ENCODE peak calls at places on chromosomes 16 and 17, in four cellular contexts. U is GM12878, M is K562, E is SK-N-SH. Z is an unnamed sample.

GRCh38 chr17:71331754-71332153 is 789.1 kb upstream of the SOX9 start:
- DNase-seq in U (no peak), M (no peak), E (no peak), Z (no peak)

GRCh38 chr16:77594798-77595625 is 127.3 kb upstream of the NUDT7 start:
- DNase-seq in E (no peak), M (no peak), U (no peak), Z (no peak)

GRCh38 chr16:48907906-48908634 is 298.1 kb upstream of the N4BP1 start:
- DNase-seq in M (no peak), E (no peak), U (peak; percentile 39), Z (no peak)

GRCh38 chr17:44830359-44831269 is 527 bp upstream of the GJC1 start:
- DNase-seq in U (no peak), E (no peak), M (no peak), Z (peak; percentile 65)

GRCh38 chr17:71163121-71163812 is 957.6 kb upstream of the SOX9 start:
- DNase-seq in E (no peak), M (no peak), U (no peak), Z (no peak)

GRCh38 chr16:72302352-72302751 is 130.4 kb upstream of the PMFBP1 start:
- DNase-seq in M (no peak), U (no peak), E (no peak), Z (no peak)

GRCh38 chr17:72710834-72711233 is 381.7 kb downstream of the SLC39A11 start:
- DNase-seq in U (no peak), M (no peak), E (no peak), Z (no peak)

GRCh38 chr16:867421-868385 is 67.2 kb upstream of the GNG13 start:
- DNase-seq in U (no peak), M (no peak), E (no peak), Z (no peak)

GRCh38 chr16:8103649-8104289 is 486.5 kb downstream of the TMEM114 start:
- DNase-seq in M (no peak), U (no peak), E (no peak), Z (no peak)

GRCh38 chr17:74547736-74548135 is 1.8 kb upstream of the CD300C start:
- DNase-seq in M (no peak), E (no peak), U (no peak), Z (no peak)

GRCh38 chr17:39704821-39705551 is 5.1 kb downstream of the ERBB2 start:
- DNase-seq in M (no peak), U (no peak), E (no peak), Z (peak; percentile 38)

GRCh38 chr17:44170499-44171201 is at the start of gene ASB16:
- DNase-seq in U (no peak), E (peak; percentile 48), M (no peak), Z (peak; percentile 28)

GRCh38 chr16:14449790-14450463 is 180.1 kb downstream of the PARN start:
- DNase-seq in U (no peak), M (no peak), E (no peak), Z (no peak)

GRCh38 chr17:83079340-83079747 is at the start of gene METRNL:
- DNase-seq in M (peak; percentile 88), E (peak; percentile 99), U (no peak), Z (peak; percentile 64)

GRCh38 chr17:76995352-76996105 is 127.3 kb downstream of the MGAT5B start:
- DNase-seq in E (no peak), M (no peak), U (no peak), Z (peak; percentile 42)

GRCh38 chr16:69440236-69440635 is 15.8 kb downstream of the CYB5B start:
- DNase-seq in M (no peak), E (no peak), U (no peak), Z (no peak)

GRCh38 chr17:12673788-12674187 is 8.1 kb downstream of the MYOCD start:
- DNase-seq in M (no peak), E (no peak), U (no peak), Z (no peak)

GRCh38 chr16:64309398-64310110 is 812.3 kb downstream of the CDH11 start:
- DNase-seq in E (no peak), U (no peak), M (no peak), Z (no peak)

GRCh38 chr16:64308721-64309120 is 813.1 kb downstream of the CDH11 start:
- DNase-seq in E (no peak), U (no peak), M (no peak), Z (no peak)

GRCh38 chr16:64305663-64306062 is 816.2 kb downstream of the CDH11 start:
- DNase-seq in E (no peak), M (no peak), U (no peak), Z (no peak)

GRCh38 chr16:64304376-64304775 is 817.5 kb downstream of the CDH11 start:
- DNase-seq in U (no peak), E (no peak), M (no peak), Z (no peak)

DNA sequence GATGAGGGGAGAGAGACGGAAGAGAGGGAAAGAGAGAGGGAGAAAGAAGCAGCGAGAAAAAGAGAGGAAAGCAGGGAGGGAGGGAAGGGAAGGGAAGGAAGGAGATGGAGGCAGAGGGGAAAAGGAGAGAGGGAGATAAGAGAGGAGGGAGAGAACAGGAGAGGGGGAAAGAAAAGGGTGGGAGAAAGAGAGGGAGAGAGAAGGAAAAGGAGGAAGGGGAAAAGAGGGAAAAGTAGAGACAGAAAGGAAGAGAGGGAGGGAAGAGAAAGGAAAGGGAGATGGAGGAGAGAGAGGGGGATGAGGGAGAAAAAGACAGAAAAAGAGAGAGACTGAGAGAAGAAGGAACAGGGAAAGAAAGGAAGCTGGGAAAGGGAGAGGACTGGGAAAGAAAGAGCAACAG is 814.4 kb downstream of the CDH11 start:
- DNase-seq in U (no peak), M (no peak), E (no peak), Z (no peak)
- TF ChIP-seq USF1 in U (no peak), M (no peak), E (no peak), Z (no peak)

GRCh38 chr17:79530361-79531105 is 80.3 kb downstream of the RBFOX3 start:
- DNase-seq in U (no peak), M (no peak), E (no peak), Z (no peak)
- TF ChIP-seq USF1 in U (no peak), M (no peak), E (no peak), Z (no peak)

GRCh38 chr17:67412057-67412456 is 35.0 kb downstream of the PITPNC1 start:
- DNase-seq in U (no peak), E (no peak), M (no peak), Z (no peak)
- TF ChIP-seq USF1 in U (no peak), E (no peak), M (no peak), Z (no peak)

GRCh38 chr17:17186051-17186450 is 20.1 kb downstream of the PLD6 start:
- DNase-seq in M (no peak), U (no peak), E (no peak), Z (no peak)
- TF ChIP-seq USF1 in M (no peak), U (no peak), E (no peak), Z (no peak)

GRCh38 chr16:58492066-58492465 is 7.9 kb upstream of the NDRG4 start:
- DNase-seq in U (no peak), E (no peak), M (no peak), Z (no peak)
- TF ChIP-seq USF1 in U (no peak), E (no peak), M (no peak), Z (no peak)

GRCh38 chr16:22300427-22301071 is 3.3 kb downstream of the POLR3E start:
- DNase-seq in E (peak; percentile 76), U (no peak), M (peak; percentile 17), Z (peak; percentile 57)

GRCh38 chr16:22296225-22297113 is 740 bp upstream of the POLR3E start:
- DNase-seq in E (no peak), M (no peak), U (peak; percentile 94), Z (no peak)

GRCh38 chr16:22297114-22297870 is at the start of gene POLR3E:
- DNase-seq in M (peak; percentile 95), E (peak; percentile 96), U (no peak), Z (peak; percentile 99)

GRCh38 chr16:22297871-22298733 is 893 bp downstream of the POLR3E start:
- DNase-seq in M (no peak), E (peak; percentile 79), U (peak; percentile 93), Z (peak; percentile 72)

GRCh38 chr16:22299036-22299435 is 1.8 kb downstream of the POLR3E start:
- DNase-seq in U (no peak), E (no peak), M (no peak), Z (no peak)
- TF ChIP-seq USF1 in U (no peak), E (no peak), M (no peak), Z (no peak)

GRCh38 chr17:49588726-49589555 is 13.3 kb downstream of the NXPH3 start:
- DNase-seq in E (peak; percentile 18), M (no peak), U (no peak), Z (no peak)
- TF ChIP-seq USF1 in E (no peak), M (no peak), U (no peak), Z (no peak)

GRCh38 chr17:1724351-1724868 is at the start of gene WDR81:
- DNase-seq in U (no peak), M (peak; percentile 80), E (peak; percentile 98), Z (peak; percentile 89)

GRCh38 chr17:1725642-1726511 is 1.4 kb downstream of the WDR81 start:
- DNase-seq in M (no peak), E (peak; percentile 20), U (no peak), Z (no peak)

GRCh38 chr17:1726626-1727257 is 2.2 kb downstream of the WDR81 start:
- DNase-seq in E (no peak), U (no peak), M (no peak), Z (no peak)

GRCh38 chr17:1727258-1727789 is 2.8 kb downstream of the WDR81 start:
- DNase-seq in M (no peak), E (no peak), U (no peak), Z (no peak)

DNA sequence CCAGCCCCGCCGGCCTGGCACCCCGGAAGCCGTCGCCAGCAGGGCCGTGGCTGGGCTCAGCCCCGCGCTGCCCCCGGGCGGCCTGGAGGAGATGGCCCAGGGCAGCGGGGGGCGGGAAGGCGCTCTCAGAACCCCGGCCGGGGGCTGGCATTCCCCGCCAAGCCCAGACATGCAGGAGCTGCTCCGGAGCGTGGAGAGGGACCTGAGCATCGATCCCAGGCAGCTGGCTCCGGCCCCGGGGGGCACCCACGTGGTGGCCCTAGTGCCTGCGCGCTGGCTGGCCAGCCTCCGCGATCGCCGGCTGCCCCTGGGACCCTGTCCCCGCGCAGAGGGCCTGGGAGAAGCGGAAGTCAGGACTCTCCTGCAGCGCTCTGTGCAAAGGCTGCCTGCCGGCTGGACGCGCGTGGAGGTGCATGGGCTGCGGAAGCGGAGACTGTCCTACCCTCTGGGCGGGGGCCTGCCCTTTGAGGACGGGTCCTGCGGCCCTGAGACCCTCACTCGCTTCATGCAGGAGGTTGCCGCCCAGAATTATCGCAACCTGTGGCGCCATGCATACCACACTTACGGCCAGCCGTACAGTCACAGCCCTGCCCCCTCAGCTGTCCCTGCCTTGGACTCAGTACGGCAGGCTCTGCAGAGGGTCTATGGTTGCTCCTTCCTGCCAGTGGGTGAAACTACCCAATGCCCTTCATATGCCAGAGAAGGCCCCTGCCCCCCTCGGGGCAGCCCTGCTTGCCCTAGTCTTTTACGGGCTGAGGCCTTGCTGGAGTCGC is 551 bp downstream of the WDR81 start:
- DNase-seq in E (peak; percentile 81), M (no peak), U (no peak), Z (peak; percentile 36)
- TF ChIP-seq USF1 in E (no peak), M (no peak), U (no peak), Z (no peak)

GRCh38 chr17:59844884-59845594 is 47.7 kb downstream of the TUBD1 start:
- DNase-seq in U (no peak), M (no peak), E (no peak), Z (no peak)

GRCh38 chr17:59840329-59840907 is 52.3 kb downstream of the TUBD1 start:
- DNase-seq in M (no peak), E (no peak), U (no peak), Z (peak; percentile 45)

GRCh38 chr17:59840908-59841666 is 51.7 kb downstream of the TUBD1 start:
- DNase-seq in M (no peak), U (no peak), E (no peak), Z (no peak)

GRCh38 chr17:59845595-59846390 is 47.0 kb downstream of the TUBD1 start:
- DNase-seq in U (no peak), M (peak; percentile 32), E (no peak), Z (no peak)

GRCh38 chr17:59842901-59843652 is 49.7 kb downstream of the TUBD1 start:
- DNase-seq in U (peak; percentile 80), M (peak; percentile 25), E (no peak), Z (no peak)
- TF ChIP-seq USF1 in U (no peak), M (no peak), E (no peak), Z (no peak)